ENCODE peak calls at places on chromosomes 2 and 18, in five cellular contexts. H is fibroblast of lung, B is astrocyte of the spinal cord, F is heart right ventricle, Y is Peyer's patch. T is an unnamed sample.

GRCh38 chr18:73663581-73663980 is 484.1 kb downstream of the FBXO15 start:
- DNase-seq in B (no peak), F (no peak), Y (no peak), H (no peak), T (no peak)

GRCh38 chr18:35564795-35565453 is 16.6 kb upstream of the GALNT1 start:
- DNase-seq in F (no peak), Y (no peak), B (no peak), H (no peak), T (no peak)

GRCh38 chr18:12840382-12840781 is 43.7 kb downstream of the PTPN2 start:
- DNase-seq in B (no peak), Y (no peak), F (no peak), H (no peak), T (no peak)

GRCh38 chr18:59744271-59744721 is 47.1 kb upstream of the CCBE1 start:
- DNase-seq in Y (no peak), B (peak), F (no peak), H (peak), T (peak)

GRCh38 chr2:66929632-66930385 is 467.3 kb upstream of the ETAA1 start:
- DNase-seq in B (peak), F (peak), H (peak), Y (peak), T (peak)

GRCh38 chr2:98172951-98173350 is 86.0 kb downstream of the VWA3B start:
- DNase-seq in Y (no peak), F (no peak), B (no peak), H (no peak), T (no peak)

GRCh38 chr18:8153887-8154583 is 455.2 kb upstream of the RAB12 start:
- DNase-seq in F (no peak), H (peak), B (peak), Y (no peak), T (peak)

GRCh38 chr2:99422599-99422998 is 67.2 kb downstream of the REV1 start:
- DNase-seq in F (no peak), B (no peak), Y (no peak), H (no peak), T (no peak)

GRCh38 chr2:8021942-8022341 is 659.9 kb upstream of the ID2 start:
- DNase-seq in F (no peak), Y (no peak), H (no peak), B (no peak), T (peak)

GRCh38 chr2:203743441-203743932 is 37.0 kb downstream of the CD28 start:
- DNase-seq in H (peak), F (no peak), B (peak), Y (no peak), T (peak)

GRCh38 chr2:95722331-95722730 is 130.5 kb downstream of the TRIM43 start:
- DNase-seq in F (no peak), Y (no peak), H (no peak), B (no peak), T (no peak)

GRCh38 chr2:136085810-136086209 is 32.1 kb downstream of the CXCR4 start:
- DNase-seq in B (no peak), H (no peak), F (no peak), Y (no peak), T (peak)

GRCh38 chr2:33126973-33127372 is 180.2 kb downstream of the LTBP1 start:
- DNase-seq in Y (no peak), B (peak), H (no peak), F (no peak), T (peak)

GRCh38 chr2:237277151-237277550 is 136.8 kb downstream of the COL6A3 start:
- DNase-seq in F (no peak), B (no peak), Y (no peak), H (no peak), T (no peak)

GRCh38 chr2:186543561-186544131 is 46.2 kb upstream of the ITGAV start:
- DNase-seq in Y (no peak), H (peak), B (peak), F (no peak), T (peak)

GRCh38 chr2:120604767-120605166 is 130.9 kb upstream of the GLI2 start:
- DNase-seq in B (no peak), H (no peak), Y (peak), F (no peak), T (no peak)

GRCh38 chr2:152407204-152407721 is 72.3 kb downstream of the FMNL2 start:
- DNase-seq in Y (no peak), H (peak), B (peak), F (peak), T (peak)

GRCh38 chr2:30958571-30959220 is 151.4 kb upstream of the CAPN13 start:
- DNase-seq in H (no peak), F (no peak), B (no peak), Y (no peak), T (no peak)

GRCh38 chr2:133411857-133412256 is 156.4 kb downstream of the NCKAP5 start:
- DNase-seq in B (no peak), Y (no peak), F (no peak), H (no peak), T (no peak)

GRCh38 chr2:95292623-95293260 is 4.4 kb upstream of the KCNIP3 start:
- DNase-seq in B (no peak), H (no peak), F (no peak), Y (no peak), T (no peak)

GRCh38 chr2:135055182-135055786 is 3.2 kb downstream of the RAB3GAP1 start:
- DNase-seq in H (peak), Y (no peak), B (peak), F (no peak), T (peak)

GRCh38 chr2:53129851-53130250 is 637.8 kb upstream of the CHAC2 start:
- DNase-seq in B (peak), H (peak), Y (no peak), F (no peak), T (peak)

GRCh38 chr2:240787521-240788472 is 32.2 kb downstream of the KIF1A start:
- DNase-seq in Y (no peak), B (no peak), F (peak), H (no peak), T (no peak)

GRCh38 chr2:67561411-67561965 is 164.4 kb downstream of the ETAA1 start:
- DNase-seq in F (peak), B (peak), Y (no peak), H (peak), T (peak)

DNA sequence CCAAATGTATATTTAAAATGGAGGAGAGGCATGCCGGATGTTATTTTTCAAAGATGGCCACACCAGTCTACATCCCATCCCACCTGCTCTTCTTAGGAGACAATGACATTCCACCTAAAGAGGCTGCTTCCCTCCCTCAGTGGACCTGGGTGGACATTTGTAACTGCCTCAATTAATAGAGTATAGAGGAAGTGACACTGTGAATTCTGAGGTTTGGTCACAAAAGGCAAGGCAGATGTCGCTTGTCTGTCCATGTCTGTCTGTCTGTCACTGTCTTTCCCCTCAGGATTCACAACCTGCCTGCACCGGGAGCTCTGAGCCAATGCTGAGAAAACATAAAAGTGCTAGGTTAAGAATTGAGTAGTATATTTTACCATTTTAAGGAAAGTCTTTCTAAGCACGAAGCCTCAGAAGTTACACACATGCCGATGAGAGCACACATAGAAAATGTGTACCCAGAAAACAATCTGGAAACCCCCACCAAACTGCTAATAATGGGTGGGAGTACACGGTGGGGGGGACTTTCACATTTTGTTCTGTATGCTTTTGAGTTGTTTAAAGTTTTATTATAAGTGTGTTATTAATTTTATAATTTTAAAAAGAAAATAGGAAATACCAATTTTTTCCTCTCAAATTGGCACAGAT is 21.0 kb downstream of the MIB1 start:
- DNase-seq in F (no peak), B (no peak), H (no peak), Y (no peak), T (no peak)
- H3K4me3 ChIP-seq in F (no peak), B (no peak), H (no peak), Y (no peak), T (no peak)

DNA sequence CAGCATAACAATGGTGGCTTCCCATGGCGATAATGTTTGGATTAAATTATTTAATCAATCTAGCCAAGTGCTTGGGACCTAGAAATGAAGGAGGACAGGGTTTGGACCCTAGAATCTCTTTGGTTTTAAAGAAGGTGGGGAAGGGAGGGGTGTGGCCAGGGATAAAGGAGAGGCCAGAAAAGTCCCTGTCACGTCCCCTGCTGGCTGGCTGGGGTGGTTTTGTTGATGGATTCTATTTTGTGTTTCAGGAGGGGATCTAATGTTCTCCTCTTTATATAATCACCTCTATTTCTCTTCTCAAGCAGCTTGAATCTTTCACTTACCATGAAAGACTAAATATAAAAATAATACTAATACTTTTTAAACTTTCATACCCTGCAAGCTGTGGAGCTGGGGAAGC is 52.6 kb upstream of the GALR1 start:
- DNase-seq in F (no peak), B (no peak), H (no peak), Y (no peak), T (no peak)
- TF ChIP-seq CTCF in F (no peak), B (peak), H (no peak), Y (no peak), T (peak)

GRCh38 chr2:64859208-64860161 is 129.7 kb upstream of the SLC1A4 start:
- DNase-seq in F (peak), Y (peak), B (peak), H (peak), T (peak)
- H3K4me3 ChIP-seq in F (peak), Y (peak), B (no peak), H (no peak), T (peak)

GRCh38 chr2:16429002-16429401 is 236.6 kb downstream of the CYRIA start:
- DNase-seq in F (no peak), H (no peak), B (no peak), Y (no peak), T (no peak)
- TF ChIP-seq CTCF in F (no peak), H (no peak), B (no peak), Y (no peak), T (no peak)

DNA sequence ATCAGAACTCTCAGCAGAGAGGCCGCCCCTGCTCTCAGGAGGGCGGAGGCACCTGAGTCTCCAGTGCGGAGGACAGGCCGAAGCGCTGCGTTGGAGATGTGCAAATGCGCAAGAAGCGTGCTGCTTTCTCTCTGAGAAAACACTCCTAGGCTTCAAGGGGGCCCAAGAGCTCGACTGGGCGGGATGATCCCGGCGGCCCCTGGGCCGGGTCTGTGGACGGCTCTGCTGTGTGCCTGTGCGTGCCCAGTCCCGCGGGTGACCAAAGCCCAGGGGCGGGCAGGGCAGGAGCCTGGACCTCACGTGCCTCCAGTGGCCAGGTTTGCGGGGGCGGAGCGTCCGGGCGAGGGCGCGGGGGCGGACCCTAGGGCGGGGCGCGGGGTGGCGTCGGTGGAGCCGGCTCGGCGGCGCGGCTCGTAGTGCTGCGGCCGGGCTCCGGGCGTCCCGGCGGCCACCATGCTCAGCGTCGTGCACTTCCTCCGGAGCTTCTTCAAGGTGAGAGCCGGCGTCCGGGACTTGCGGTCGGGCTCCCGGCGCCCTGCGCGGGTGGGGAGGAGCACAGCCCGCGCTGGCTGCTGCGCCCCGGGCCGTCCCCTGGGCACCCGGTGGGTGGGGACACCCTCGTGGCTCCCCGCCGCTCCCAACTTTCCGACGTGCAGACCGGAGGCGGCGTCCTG is at the start of gene ARHGEF4:
- DNase-seq in Y (peak), B (no peak), F (no peak), H (no peak), T (no peak)
- H3K4me3 ChIP-seq in Y (peak), B (no peak), F (peak), H (no peak), T (peak)

GRCh38 chr2:43837831-43838559 is 644 bp downstream of the ABCG5 start:
- DNase-seq in B (no peak), Y (no peak), H (no peak), F (no peak), T (no peak)

GRCh38 chr2:43839776-43840564 is 1.2 kb downstream of the ABCG8 start:
- DNase-seq in Y (no peak), F (no peak), H (no peak), B (no peak), T (no peak)

GRCh38 chr2:43840961-43841360 is 2.2 kb downstream of the ABCG8 start:
- DNase-seq in Y (no peak), B (no peak), H (no peak), F (no peak), T (no peak)

GRCh38 chr2:43837033-43837432 is 1.6 kb downstream of the ABCG5 start:
- DNase-seq in B (no peak), H (no peak), F (no peak), Y (no peak), T (no peak)

DNA sequence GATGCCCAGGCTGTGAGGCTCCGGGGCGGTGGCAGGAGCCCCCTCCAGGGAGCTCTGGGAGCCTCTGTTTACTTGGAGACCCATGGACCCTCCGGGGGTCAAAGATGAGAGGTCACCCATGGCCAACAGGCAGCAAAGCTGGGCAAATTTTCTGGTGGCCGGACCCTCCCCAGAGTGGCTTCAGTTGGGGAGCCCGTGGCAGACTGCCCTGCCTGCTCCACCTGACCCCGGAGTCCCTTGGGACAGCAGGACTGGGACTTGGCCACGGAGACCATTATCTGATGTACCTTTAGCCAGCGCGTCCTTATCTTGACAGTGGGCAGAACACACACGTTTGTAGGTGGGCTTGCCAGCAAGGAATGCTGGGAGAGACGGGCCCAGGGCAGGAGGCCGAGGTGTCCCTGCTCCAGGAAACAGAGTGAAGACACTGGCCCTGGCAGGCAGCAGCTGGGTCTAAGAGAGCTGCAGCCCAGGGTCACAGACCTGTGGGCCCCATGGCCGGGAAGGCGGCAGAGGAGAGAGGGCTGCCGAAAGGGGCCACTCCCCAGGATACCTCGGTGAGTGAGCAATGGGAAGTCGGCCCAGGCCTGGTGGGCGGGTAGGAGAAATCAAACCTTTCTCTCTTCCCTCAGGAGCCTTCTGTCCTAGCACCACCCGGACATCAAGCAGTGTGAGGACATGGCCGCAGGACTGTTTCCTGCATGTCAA is at the start of the genes ABCG5 and ABCG8:
- DNase-seq in H (no peak), B (no peak), F (no peak), Y (no peak), T (no peak)
- TF ChIP-seq CTCF in H (no peak), B (no peak), F (no peak), Y (no peak), T (no peak)

DNA sequence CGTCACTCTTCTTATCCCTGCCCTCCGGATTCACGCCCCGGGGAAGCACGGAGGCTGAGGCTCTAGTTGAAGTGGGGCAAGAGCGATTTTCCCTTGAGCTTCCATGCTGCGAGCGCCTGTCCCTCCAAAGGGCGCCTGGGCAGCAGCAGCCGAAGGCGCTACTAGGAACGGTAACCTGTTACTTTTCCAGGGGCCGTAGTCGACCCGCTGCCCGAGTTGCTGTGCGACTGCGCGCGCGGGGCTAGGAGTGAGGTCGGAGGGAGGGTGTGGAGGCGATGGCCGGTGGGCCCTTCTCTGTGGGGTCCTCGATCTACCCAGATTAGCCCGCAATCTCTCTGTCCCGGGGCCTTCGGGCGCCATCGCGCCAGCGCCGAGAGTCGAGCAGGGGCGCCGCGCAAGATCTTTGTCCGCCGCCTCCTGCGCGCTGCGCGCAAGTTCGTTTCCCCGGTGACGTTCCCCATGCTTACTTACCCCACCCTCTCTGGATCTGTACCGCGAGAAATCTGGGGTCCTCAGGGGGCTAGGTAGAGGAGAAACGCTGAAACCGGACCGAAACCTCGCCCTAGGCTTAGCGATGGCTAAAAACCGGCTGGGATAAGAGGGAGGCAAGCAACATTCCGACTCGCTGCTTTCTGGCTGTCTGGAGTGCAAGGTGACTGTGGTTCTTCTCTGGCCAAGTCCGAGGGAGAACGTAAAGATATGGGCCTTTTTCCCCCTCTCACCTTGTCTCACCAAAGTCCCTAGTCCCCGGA is 736 bp downstream of the GAD1 start:
- DNase-seq in Y (no peak), F (no peak), H (peak), B (peak), T (peak)
- H3K4me3 ChIP-seq in Y (peak), F (peak), H (peak), B (peak), T (no peak)

GRCh38 chr2:188983427-188984101 is 9.4 kb downstream of the COL3A1 start:
- DNase-seq in Y (no peak), B (peak), H (peak), F (no peak), T (peak)
- TF ChIP-seq CTCF in Y (no peak), B (peak), H (peak), F (peak), T (peak)

GRCh38 chr2:86703704-86704370 is 16.3 kb upstream of the RMND5A start:
- DNase-seq in B (peak), H (peak), Y (peak), F (peak), T (peak)
- H3K4me3 ChIP-seq in B (no peak), H (no peak), Y (peak), F (peak), T (no peak)

GRCh38 chr2:162155093-162155492 is 3.0 kb upstream of the GCG start:
- DNase-seq in H (no peak), B (no peak), F (no peak), Y (no peak), T (no peak)
- TF ChIP-seq CTCF in H (no peak), B (peak), F (no peak), Y (peak), T (peak)